ENCODE peak calls at places on chromosomes 7 and 10, in four cellular contexts. Y, P, B and R are unnamed samples.

GRCh38 chr10:114548662-114549061 is 109.4 kb downstream of the ABLIM1 start:
- DNase-seq in B (no peak), Y (peak), P (peak), R (no peak)

GRCh38 chr7:73850781-73851207 is 8.5 kb upstream of the METTL27 start:
- DNase-seq in B (no peak), P (no peak), Y (peak), R (peak)

GRCh38 chr10:119140603-119141245 is 24.8 kb downstream of the SFXN4 start:
- DNase-seq in B (no peak), P (no peak), Y (no peak), R (no peak)

GRCh38 chr7:97043281-97043680 is 18.6 kb upstream of the DLX5 start:
- DNase-seq in Y (no peak), P (no peak), B (no peak), R (no peak)

GRCh38 chr10:44786451-44786850 is 124.7 kb upstream of the TMEM72 start:
- DNase-seq in Y (no peak), P (no peak), B (no peak), R (no peak)

GRCh38 chr10:24952146-24952700 is at the start of gene PRTFDC1:
- DNase-seq in Y (peak), B (no peak), P (no peak), R (no peak)

GRCh38 chr10:12605580-12606405 is 256.4 kb downstream of the CAMK1D start:
- DNase-seq in Y (no peak), P (peak), B (no peak), R (no peak)

GRCh38 chr7:75669579-75669978 is 69.2 kb downstream of the HIP1 start:
- DNase-seq in B (no peak), P (no peak), Y (no peak), R (no peak)

GRCh38 chr10:6024334-6024682 is 37.9 kb downstream of the IL2RA start:
- DNase-seq in B (no peak), Y (no peak), P (no peak), R (no peak)

GRCh38 chr10:84783386-84783785 is 455.0 kb downstream of the CCSER2 start:
- DNase-seq in P (peak), B (no peak), Y (peak), R (no peak)

GRCh38 chr10:14550471-14550941 is 219.8 kb upstream of the FRMD4A start:
- DNase-seq in Y (no peak), P (peak), B (no peak), R (no peak)

GRCh38 chr7:33108931-33109757 is at the start of gene RP9:
- DNase-seq in B (no peak), P (peak), Y (peak), R (no peak)

GRCh38 chr7:43124388-43124787 is 11.9 kb downstream of the HECW1 start:
- DNase-seq in P (no peak), B (no peak), Y (no peak), R (no peak)

GRCh38 chr7:24715661-24716479 is 41.4 kb downstream of the GSDME start:
- DNase-seq in B (no peak), Y (peak), P (peak), R (no peak)

GRCh38 chr10:77201135-77202111 is 436.2 kb downstream of the KCNMA1 start:
- DNase-seq in P (no peak), Y (no peak), B (no peak), R (no peak)

GRCh38 chr10:27625452-27626345 is 119.9 kb downstream of the MKX start:
- DNase-seq in B (no peak), Y (no peak), P (no peak), R (no peak)

GRCh38 chr7:1544178-1544895 is 11.7 kb downstream of the TMEM184A start:
- DNase-seq in B (no peak), Y (no peak), P (no peak), R (no peak)

GRCh38 chr7:3134715-3135114 is 91.0 kb upstream of the CARD11 start:
- DNase-seq in Y (no peak), P (no peak), B (no peak), R (no peak)

GRCh38 chr10:21808525-21808924 is 195.0 kb downstream of the DNAJC1 start:
- DNase-seq in B (no peak), Y (no peak), P (no peak), R (no peak)

GRCh38 chr10:4241724-4242345 is 456.8 kb upstream of the KLF6 start:
- DNase-seq in B (no peak), P (no peak), Y (peak), R (peak)
- TF ChIP-seq POLR2AphosphoS5 in B (no peak), P (no peak), Y (no peak), R (no peak)

GRCh38 chr10:16996530-16996964 is 133.1 kb downstream of the CUBN start:
- DNase-seq in B (no peak), Y (peak), P (no peak), R (no peak)
- H3K27ac ChIP-seq in B (no peak), Y (peak), P (no peak), R (peak)

GRCh38 chr7:121501566-121501965 is 105.5 kb upstream of the FAM3C start:
- DNase-seq in B (no peak), Y (no peak), P (no peak), R (no peak)
- H3K9ac ChIP-seq in B (no peak), Y (no peak), P (no peak), R (no peak)

DNA sequence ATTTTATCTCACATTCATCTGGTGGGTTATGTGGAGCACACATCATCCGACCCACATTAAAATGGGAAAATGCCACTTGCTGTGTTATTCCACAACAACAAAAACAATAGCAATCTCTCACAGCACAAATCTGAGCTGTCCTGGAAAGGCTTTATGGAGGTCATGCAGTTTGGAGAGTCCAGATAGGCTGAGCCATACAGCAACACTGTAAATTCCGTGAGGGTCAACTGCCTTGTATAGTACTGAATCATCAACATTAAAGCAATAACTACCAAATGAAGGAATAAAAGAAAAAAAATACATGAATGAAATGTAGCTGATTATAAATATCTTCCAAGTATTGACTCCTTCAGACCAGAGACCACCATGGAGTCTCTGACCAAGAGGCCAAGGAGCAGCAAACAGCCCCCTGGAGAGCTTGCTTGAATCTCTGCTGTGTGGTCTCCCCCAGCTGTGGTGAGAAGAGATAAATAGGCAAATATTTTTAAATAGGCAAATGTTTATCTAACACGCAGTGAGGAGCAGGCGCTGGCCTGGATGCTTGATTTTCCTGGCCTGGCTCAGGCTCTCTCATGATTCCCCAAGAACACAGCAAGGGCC is 1021.4 kb downstream of the XPNPEP1 start:
- DNase-seq in P (no peak), B (no peak), Y (no peak), R (no peak)
- TF ChIP-seq POLR2AphosphoS5 in P (no peak), B (no peak), Y (no peak), R (no peak)